ENCODE peak calls at places on chromosomes 11 and 22, in eight cellular contexts. F is lung; G is kidney tubule cell; Z is HT1080; U is GM10248; D is stimulated activated CD8-positive, alpha-beta memory T cell treated with anti-CD3 and anti-CD28 coated beads, Interleukin-15, amount 100 ng/mL, for 24 hours; W is A172; M is anterior cingulate cortex. X is an unnamed sample.

GRCh38 chr11:66996609-66997273 is 21.6 kb downstream of the C11orf86 start:
- DNase-seq in W (peak), Z (no peak), D (no peak), U (no peak), G (no peak), F (no peak), M (no peak), X (no peak)

GRCh38 chr11:122081073-122081472 is 34.9 kb downstream of the BLID start:
- DNase-seq in F (no peak), M (no peak), Z (no peak), U (no peak), W (no peak), D (no peak), G (no peak), X (no peak)

GRCh38 chr11:58900479-58901420 is 38.5 kb upstream of the GLYATL1 start:
- DNase-seq in U (peak), M (peak), Z (peak), G (peak), W (peak), F (peak), D (no peak), X (peak)

GRCh38 chr11:35237860-35238715 is 99.1 kb downstream of the CD44 start:
- DNase-seq in D (no peak), G (peak), Z (no peak), M (no peak), F (peak), U (peak), W (peak), X (no peak)

GRCh38 chr11:33540946-33541915 is 159.4 kb downstream of the C11orf91 start:
- DNase-seq in M (no peak), Z (no peak), W (no peak), U (no peak), G (no peak), D (no peak), F (no peak), X (no peak)

GRCh38 chr11:86676533-86677154 is 4.2 kb upstream of the ME3 start:
- DNase-seq in G (peak), Z (peak), W (no peak), M (no peak), D (no peak), U (peak), F (no peak), X (no peak)

GRCh38 chr22:25176175-25176574 is 23.5 kb upstream of the CRYBB3 start:
- DNase-seq in Z (no peak), U (no peak), G (no peak), F (no peak), M (no peak), D (no peak), W (no peak), X (no peak)

GRCh38 chr22:42918500-42918899 is 61.4 kb upstream of the ARFGAP3 start:
- DNase-seq in U (no peak), F (no peak), Z (no peak), D (no peak), M (no peak), W (no peak), G (no peak), X (no peak)

GRCh38 chr11:74725701-74726100 is 5.5 kb downstream of the CHRDL2 start:
- DNase-seq in U (no peak), G (no peak), Z (no peak), W (no peak), F (no peak), M (no peak), D (no peak), X (no peak)

GRCh38 chr11:16924826-16925494 is 89.3 kb downstream of the PLEKHA7 start:
- DNase-seq in Z (peak), M (peak), D (no peak), U (peak), G (peak), F (peak), W (peak), X (peak)

GRCh38 chr11:46202149-46202548 is 75.3 kb upstream of the CREB3L1 start:
- DNase-seq in G (no peak), W (no peak), F (no peak), U (no peak), Z (peak), M (no peak), D (no peak), X (no peak)

GRCh38 chr11:18036456-18036855 is 9.6 kb downstream of the TPH1 start:
- DNase-seq in U (no peak), G (no peak), W (no peak), M (no peak), Z (no peak), D (no peak), F (no peak), X (no peak)

GRCh38 chr11:66363187-66363601 is 8.4 kb downstream of the SLC29A2 start:
- DNase-seq in U (no peak), Z (no peak), F (peak), D (no peak), M (no peak), G (no peak), W (no peak), X (no peak)

GRCh38 chr22:19002684-19003038 is 66.6 kb upstream of the PRODH start:
- DNase-seq in M (no peak), Z (no peak), U (no peak), D (no peak), W (no peak), G (no peak), F (no peak), X (no peak)

GRCh38 chr22:41480397-41480735 is 11.4 kb downstream of the ACO2 start:
- DNase-seq in F (no peak), Z (no peak), W (no peak), D (no peak), G (no peak), U (no peak), M (peak), X (no peak)

GRCh38 chr22:27727673-27728451 is 73.7 kb downstream of the MN1 start:
- DNase-seq in Z (no peak), F (no peak), D (no peak), W (no peak), M (no peak), G (no peak), U (no peak), X (no peak)

GRCh38 chr11:78744202-78744601 is 169.5 kb upstream of the NARS2 start:
- DNase-seq in F (no peak), U (no peak), W (no peak), G (no peak), Z (no peak), D (no peak), M (no peak), X (no peak)

GRCh38 chr11:132114185-132114584 is 743.8 kb downstream of the NTM start:
- DNase-seq in D (no peak), F (no peak), W (peak), U (no peak), G (peak), Z (peak), M (peak), X (peak)

GRCh38 chr11:93080146-93080759 is 110.8 kb downstream of the MTNR1B start:
- DNase-seq in G (no peak), U (no peak), F (no peak), W (no peak), M (no peak), Z (no peak), D (no peak), X (no peak)

GRCh38 chr22:19825904-19826618 is 28.6 kb downstream of the GNB1L start:
- DNase-seq in W (no peak), D (no peak), M (no peak), F (no peak), G (no peak), Z (no peak), U (no peak), X (peak)

GRCh38 chr11:28900427-28900826 is 792.2 kb downstream of the METTL15 start:
- DNase-seq in D (no peak), W (no peak), Z (no peak), M (no peak), F (no peak), G (peak), U (no peak), X (no peak)

GRCh38 chr22:19295733-19296132 is 4.2 kb upstream of the CLTCL1 start:
- DNase-seq in D (no peak), G (no peak), U (no peak), M (no peak), F (no peak), W (no peak), Z (no peak), X (no peak)

X was measured in ureter.